ENCODE peak calls at places on chromosome 20, in eight cellular contexts. A is cardiac muscle cell, C is lower lobe of right lung, W is small intestine, S is OCI-LY7, G is suprapubic skin, M is pancreas, O is ovary. E is an unnamed sample.

GRCh38 chr20:17653835-17654648 is 28.0 kb downstream of the RRBP1 start:
- DNase-seq in S (no peak), O (no peak), C (no peak), A (no peak), M (no peak), W (no peak), G (no peak), E (no peak)

GRCh38 chr20:32343438-32343837 is 14.7 kb upstream of the ASXL1 start:
- DNase-seq in O (no peak), C (no peak), W (peak; percentile 91), G (no peak), S (no peak), M (no peak), A (peak; percentile 84), E (no peak)

GRCh38 chr20:44032583-44033138 is 118.0 kb downstream of the TOX2 start:
- DNase-seq in M (no peak), S (no peak), W (no peak), A (no peak), O (no peak), G (no peak), C (no peak), E (no peak)

GRCh38 chr20:41316602-41317535 is 662 bp downstream of the ZHX3 start:
- DNase-seq in A (peak; percentile 76), O (peak; percentile 88), S (peak; percentile 73), M (peak; percentile 91), G (peak; percentile 93), W (peak; percentile 62), C (peak; percentile 85), E (peak; percentile 88)

GRCh38 chr20:48679603-48680002 is 148.2 kb downstream of the PREX1 start:
- DNase-seq in G (no peak), C (no peak), O (no peak), M (no peak), A (no peak), W (peak; percentile 58), S (peak; percentile 69), E (peak; percentile 68)

GRCh38 chr20:60085551-60086132 is 127.4 kb downstream of the CDH26 start:
- DNase-seq in C (no peak), W (no peak), A (no peak), M (no peak), S (no peak), O (no peak), G (no peak), E (no peak)

GRCh38 chr20:22502731-22503191 is 81.6 kb downstream of the FOXA2 start:
- DNase-seq in M (no peak), A (no peak), O (no peak), C (no peak), W (peak; percentile 36), G (no peak), S (no peak), E (no peak)

GRCh38 chr20:44014807-44015732 is 100.4 kb downstream of the TOX2 start:
- DNase-seq in S (no peak), G (peak; percentile 74), M (no peak), A (peak; percentile 73), C (no peak), O (no peak), W (peak; percentile 35), E (no peak)

GRCh38 chr20:50267041-50267865 is 76.6 kb downstream of the CEBPB start:
- DNase-seq in S (no peak), W (peak; percentile 85), C (peak; percentile 85), A (peak; percentile 80), G (peak; percentile 91), M (peak; percentile 90), O (no peak), E (peak; percentile 93)

GRCh38 chr20:18314786-18315406 is 26.6 kb downstream of the ZNF133 start:
- DNase-seq in W (no peak), C (no peak), G (no peak), O (no peak), A (peak; percentile 3), M (no peak), S (no peak), E (no peak)

GRCh38 chr20:17573493-17573892 is 3.6 kb downstream of the DSTN start:
- DNase-seq in W (no peak), S (no peak), M (no peak), C (no peak), A (no peak), O (no peak), G (no peak), E (no peak)

GRCh38 chr20:46000571-46001145 is 8.1 kb upstream of the MMP9 start:
- DNase-seq in A (no peak), C (peak; percentile 20), O (no peak), G (no peak), M (no peak), W (no peak), S (no peak), E (no peak)

GRCh38 chr20:63062188-63063140 is 55.7 kb upstream of the BHLHE23 start:
- DNase-seq in M (no peak), W (no peak), C (peak; percentile 31), S (no peak), G (peak; percentile 67), O (peak; percentile 7), A (no peak), E (no peak)

GRCh38 chr20:15708984-15709598 is 864.2 kb downstream of the KIF16B start:
- DNase-seq in O (no peak), S (peak; percentile 41), A (peak; percentile 32), W (peak; percentile 26), C (peak; percentile 60), M (peak; percentile 52), G (no peak), E (peak; percentile 43)

GRCh38 chr20:5316188-5317158 is at the start of gene PROKR2:
- DNase-seq in C (peak; percentile 42), A (peak; percentile 7), W (no peak), S (no peak), O (no peak), M (peak; percentile 51), G (no peak), E (no peak)
- H3K4me3 ChIP-seq in C (peak within 1 kb of the TSS; percentile 6), A (peak within 1 kb of the TSS; percentile 29), W (no peak within 1 kb of the TSS), S (no peak within 1 kb of the TSS), O (no peak within 1 kb of the TSS), M (no peak within 1 kb of the TSS), G (no peak within 1 kb of the TSS), E (no peak within 1 kb of the TSS)

GRCh38 chr20:2386516-2387179 is 5.9 kb downstream of the TGM6 start:
- DNase-seq in O (no peak), G (no peak), M (no peak), C (no peak), A (peak; percentile 16), S (no peak), W (no peak), E (no peak)

GRCh38 chr20:2387580-2387979 is 6.9 kb downstream of the TGM6 start:
- DNase-seq in O (no peak), M (no peak), S (no peak), C (no peak), W (no peak), G (no peak), A (no peak), E (no peak)

GRCh38 chr20:2385496-2385895 is 4.8 kb downstream of the TGM6 start:
- DNase-seq in O (no peak), A (no peak), C (no peak), S (no peak), M (no peak), W (no peak), G (no peak), E (no peak)

GRCh38 chr20:2385026-2385425 is 4.3 kb downstream of the TGM6 start:
- DNase-seq in M (no peak), S (no peak), A (no peak), G (no peak), W (no peak), O (no peak), C (no peak), E (no peak)

DNA sequence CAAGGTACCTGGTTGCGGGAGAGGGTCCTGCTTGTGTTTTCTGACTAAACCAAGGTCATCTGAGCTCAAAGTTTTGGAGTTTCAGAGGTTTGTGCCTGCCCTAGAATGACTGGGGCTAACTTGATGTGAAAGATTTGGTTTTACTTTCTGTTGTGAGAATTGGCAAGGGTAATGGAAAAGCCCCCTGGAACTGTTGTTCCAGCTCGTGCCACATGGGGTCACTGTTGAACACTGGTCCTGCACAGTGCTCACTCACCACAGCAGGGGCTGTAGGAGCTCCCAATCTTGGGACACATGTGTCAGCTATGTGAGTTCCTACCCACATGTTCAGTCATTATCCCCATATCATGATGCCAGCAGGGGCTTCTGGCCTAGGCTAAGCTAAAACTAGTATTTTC is 6.5 kb downstream of the TGM6 start:
- DNase-seq in M (no peak), O (no peak), S (peak; percentile 66), A (peak; percentile 10), G (no peak), C (no peak), W (no peak), E (peak; percentile 40)
- H3K27ac ChIP-seq in M (no peak overlapping the region), O (no peak overlapping the region), S (no peak overlapping the region), A (no peak overlapping the region), G (no peak overlapping the region), C (no peak overlapping the region), W (no peak overlapping the region), E (no peak overlapping the region)

GRCh38 chr20:54070187-54070987 is at the start of gene BCAS1:
- DNase-seq in G (no peak), S (no peak), M (peak; percentile 70), C (no peak), W (peak; percentile 79), O (no peak), A (no peak), E (no peak)
- H3K4me3 ChIP-seq in G (no peak within 1 kb of the TSS), S (no peak within 1 kb of the TSS), M (no peak within 1 kb of the TSS), C (no peak within 1 kb of the TSS), W (no peak within 1 kb of the TSS), O (no peak within 1 kb of the TSS), A (no peak within 1 kb of the TSS), E (no peak within 1 kb of the TSS)

GRCh38 chr20:25056601-25057233 is 1.2 kb downstream of the ACSS1 start:
- DNase-seq in C (no peak), G (no peak), M (peak; percentile 77), A (peak; percentile 25), O (no peak), W (no peak), S (no peak), E (no peak)
- H3K27ac ChIP-seq in C (peak overlapping the region; percentile 97), G (peak overlapping the region; percentile 92), M (peak overlapping the region; percentile 91), A (no peak overlapping the region), O (peak overlapping the region; percentile 74), W (peak overlapping the region; percentile 95), S (no peak overlapping the region), E (peak overlapping the region; percentile 46)

DNA sequence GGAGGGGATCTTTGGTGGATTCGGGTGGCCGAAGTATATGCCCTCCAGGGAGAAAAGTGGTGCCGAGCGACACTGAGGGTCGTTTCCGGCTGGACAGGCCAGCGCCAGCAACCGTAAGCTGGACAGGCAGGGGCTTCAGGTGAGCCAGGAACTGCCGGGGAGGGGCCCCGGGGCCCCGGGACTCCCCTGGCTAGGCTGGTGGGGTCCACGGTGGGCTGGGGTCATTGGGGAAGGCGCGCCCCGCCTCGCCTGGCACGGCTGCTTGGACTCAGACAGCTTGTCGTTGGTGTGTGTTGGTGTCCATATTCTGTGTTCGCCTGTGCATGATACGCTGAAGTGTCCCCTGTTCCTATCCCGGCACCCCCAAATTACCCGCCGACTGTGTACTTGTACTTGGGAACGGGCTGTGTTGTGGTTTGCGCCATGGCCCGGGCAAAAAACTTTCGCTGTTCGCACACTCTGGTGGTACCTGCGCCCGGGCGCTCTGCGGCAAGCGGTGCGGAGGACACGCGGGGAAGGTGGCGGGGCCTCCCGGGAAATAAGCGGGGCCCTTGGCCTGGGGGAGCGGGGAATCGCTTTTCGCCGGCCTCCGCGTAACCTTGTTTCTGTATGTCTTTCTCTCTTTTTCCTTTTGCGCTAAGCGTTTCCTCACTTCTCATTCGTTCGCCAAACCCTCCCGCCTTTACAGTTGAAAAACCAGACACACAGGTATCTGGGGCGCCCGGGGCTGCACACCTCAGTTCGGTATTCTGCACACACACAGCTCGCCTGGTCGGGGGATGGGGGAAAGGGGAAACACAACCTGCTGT is 3.2 kb downstream of the GNAS start:
- DNase-seq in O (no peak), M (peak; percentile 42), C (no peak), A (no peak), G (no peak), S (no peak), W (no peak), E (no peak)
- H3K4me3 ChIP-seq in O (no peak overlapping the region), M (no peak overlapping the region), C (no peak overlapping the region), A (peak overlapping the region; percentile 21), G (peak overlapping the region; percentile 39), S (no peak overlapping the region), W (no peak overlapping the region), E (no peak overlapping the region)